ENCODE peak calls at places on chromosome 5, in ten cellular contexts. One of them, this sample, is unnamed.

GRCh38 chr5:135388860-135389435 is 10.1 kb downstream of the MACROH2A1 start:
- DNase-seq in HTR-8/SVneo: no peak
- DNase-seq in keratinocyte: no peak
- DNase-seq in activated CD4-positive, alpha-beta T cell treated with anti-CD3 and anti-CD28 coated beads for 48 hours: no peak
- DNase-seq in 8988T: no peak
- DNase-seq in IMR-90: no peak
- DNase-seq in RCC 7860: no peak
- DNase-seq in heart right ventricle: no peak
- DNase-seq in fibroblast of pulmonary artery: no peak
- DNase-seq in stimulated activated CD4-positive, alpha-beta T cell treated with anti-CD3 and anti-CD28 coated beads, Interleukin-4, amount 100 ng/mL, for 4 hours: no peak
- DNase-seq in this sample: no peak

GRCh38 chr5:31407921-31408714 is 123.8 kb downstream of the DROSHA start:
- DNase-seq in fibroblast of pulmonary artery: no peak
- DNase-seq in IMR-90: peak
- DNase-seq in HTR-8/SVneo: no peak
- DNase-seq in 8988T: no peak
- DNase-seq in keratinocyte: peak
- DNase-seq in RCC 7860: peak
- DNase-seq in heart right ventricle: no peak
- DNase-seq in activated CD4-positive, alpha-beta T cell treated with anti-CD3 and anti-CD28 coated beads for 48 hours: no peak
- DNase-seq in stimulated activated CD4-positive, alpha-beta T cell treated with anti-CD3 and anti-CD28 coated beads, Interleukin-4, amount 100 ng/mL, for 4 hours: no peak
- DNase-seq in this sample: no peak

GRCh38 chr5:91469517-91470165 is 86.5 kb upstream of the ARRDC3 start:
- DNase-seq in 8988T: no peak
- DNase-seq in IMR-90: no peak
- DNase-seq in activated CD4-positive, alpha-beta T cell treated with anti-CD3 and anti-CD28 coated beads for 48 hours: no peak
- DNase-seq in heart right ventricle: no peak
- DNase-seq in keratinocyte: no peak
- DNase-seq in HTR-8/SVneo: no peak
- DNase-seq in stimulated activated CD4-positive, alpha-beta T cell treated with anti-CD3 and anti-CD28 coated beads, Interleukin-4, amount 100 ng/mL, for 4 hours: no peak
- DNase-seq in fibroblast of pulmonary artery: peak
- DNase-seq in RCC 7860: no peak
- DNase-seq in this sample: no peak

GRCh38 chr5:9126490-9126889 is 419.4 kb downstream of the SEMA5A start:
- DNase-seq in fibroblast of pulmonary artery: no peak
- DNase-seq in stimulated activated CD4-positive, alpha-beta T cell treated with anti-CD3 and anti-CD28 coated beads, Interleukin-4, amount 100 ng/mL, for 4 hours: no peak
- DNase-seq in keratinocyte: no peak
- DNase-seq in IMR-90: no peak
- DNase-seq in activated CD4-positive, alpha-beta T cell treated with anti-CD3 and anti-CD28 coated beads for 48 hours: no peak
- DNase-seq in 8988T: no peak
- DNase-seq in heart right ventricle: no peak
- DNase-seq in HTR-8/SVneo: no peak
- DNase-seq in RCC 7860: no peak
- DNase-seq in this sample: no peak

GRCh38 chr5:97545856-97546570 is 363.0 kb upstream of the RIOK2 start:
- DNase-seq in RCC 7860: no peak
- DNase-seq in HTR-8/SVneo: no peak
- DNase-seq in heart right ventricle: no peak
- DNase-seq in activated CD4-positive, alpha-beta T cell treated with anti-CD3 and anti-CD28 coated beads for 48 hours: no peak
- DNase-seq in fibroblast of pulmonary artery: peak
- DNase-seq in keratinocyte: no peak
- DNase-seq in stimulated activated CD4-positive, alpha-beta T cell treated with anti-CD3 and anti-CD28 coated beads, Interleukin-4, amount 100 ng/mL, for 4 hours: no peak
- DNase-seq in IMR-90: peak
- DNase-seq in 8988T: no peak
- DNase-seq in this sample: no peak

GRCh38 chr5:72005676-72006075 is 101.6 kb upstream of the MAP1B start:
- DNase-seq in IMR-90: no peak
- DNase-seq in 8988T: no peak
- DNase-seq in keratinocyte: no peak
- DNase-seq in RCC 7860: no peak
- DNase-seq in fibroblast of pulmonary artery: no peak
- DNase-seq in HTR-8/SVneo: no peak
- DNase-seq in heart right ventricle: no peak
- DNase-seq in activated CD4-positive, alpha-beta T cell treated with anti-CD3 and anti-CD28 coated beads for 48 hours: no peak
- DNase-seq in stimulated activated CD4-positive, alpha-beta T cell treated with anti-CD3 and anti-CD28 coated beads, Interleukin-4, amount 100 ng/mL, for 4 hours: no peak
- DNase-seq in this sample: no peak

GRCh38 chr5:171647043-171647899 is 138.3 kb upstream of the SMIM23 start:
- DNase-seq in IMR-90: peak
- DNase-seq in 8988T: peak
- DNase-seq in stimulated activated CD4-positive, alpha-beta T cell treated with anti-CD3 and anti-CD28 coated beads, Interleukin-4, amount 100 ng/mL, for 4 hours: no peak
- DNase-seq in activated CD4-positive, alpha-beta T cell treated with anti-CD3 and anti-CD28 coated beads for 48 hours: peak
- DNase-seq in heart right ventricle: no peak
- DNase-seq in RCC 7860: peak
- DNase-seq in fibroblast of pulmonary artery: peak
- DNase-seq in keratinocyte: peak
- DNase-seq in HTR-8/SVneo: peak
- DNase-seq in this sample: no peak

GRCh38 chr5:115470921-115471320 is 73.7 kb downstream of the FEM1C start:
- DNase-seq in RCC 7860: no peak
- DNase-seq in HTR-8/SVneo: no peak
- DNase-seq in heart right ventricle: no peak
- DNase-seq in fibroblast of pulmonary artery: no peak
- DNase-seq in stimulated activated CD4-positive, alpha-beta T cell treated with anti-CD3 and anti-CD28 coated beads, Interleukin-4, amount 100 ng/mL, for 4 hours: no peak
- DNase-seq in keratinocyte: no peak
- DNase-seq in activated CD4-positive, alpha-beta T cell treated with anti-CD3 and anti-CD28 coated beads for 48 hours: no peak
- DNase-seq in IMR-90: no peak
- DNase-seq in 8988T: no peak
- DNase-seq in this sample: no peak

GRCh38 chr5:121350493-121350892 is 501.2 kb upstream of the FTMT start:
- DNase-seq in keratinocyte: no peak
- DNase-seq in activated CD4-positive, alpha-beta T cell treated with anti-CD3 and anti-CD28 coated beads for 48 hours: no peak
- DNase-seq in 8988T: no peak
- DNase-seq in HTR-8/SVneo: no peak
- DNase-seq in RCC 7860: no peak
- DNase-seq in fibroblast of pulmonary artery: no peak
- DNase-seq in IMR-90: no peak
- DNase-seq in stimulated activated CD4-positive, alpha-beta T cell treated with anti-CD3 and anti-CD28 coated beads, Interleukin-4, amount 100 ng/mL, for 4 hours: no peak
- DNase-seq in heart right ventricle: no peak
- DNase-seq in this sample: no peak

This sample was measured in pancreas.